ENCODE peak calls at places on chromosomes 11 and 22, in seven cellular contexts. N is SK-N-SH treated with all-trans-retinoic acid at 6 μM for 48 hours; R is sciatic nerve; Q is activated CD4-positive, alpha-beta T cell treated with anti-CD3 and anti-CD28 coated beads for 36 hours; L is left colon; B is activated CD8-positive, alpha-beta memory T cell treated with anti-CD3 and anti-CD28 coated beads, Interleukin-2, amount 10 ng/mL, durations not matched to agents 7 days and 5 days; K is HepG2. T is an unnamed sample.

GRCh38 chr11:20000393-20001134 is 159.7 kb downstream of the DBX1 start:
- ATAC-seq in R (peak; percentile 68), B (no peak), K (peak; percentile 74), N (no peak), L (peak; percentile 55), Q (no peak), T (no peak)

GRCh38 chr11:129287920-129288319 is 87.7 kb upstream of the BARX2 start:
- ATAC-seq in R (no peak), L (no peak), B (no peak), Q (no peak), N (no peak), K (no peak), T (no peak)

GRCh38 chr11:94104734-94105133 is 23.9 kb upstream of the PANX1 start:
- ATAC-seq in N (no peak), L (no peak), K (no peak), R (no peak), Q (no peak), B (no peak), T (no peak)

GRCh38 chr22:21735198-21736083 is at the start of gene YPEL1:
- ATAC-seq in K (peak; percentile 90), N (peak; percentile 94), Q (peak; percentile 95), L (peak; percentile 95), B (peak; percentile 95), R (peak; percentile 99), T (peak; percentile 97)

GRCh38 chr11:76823481-76824028 is 37.2 kb upstream of the ACER3 start:
- ATAC-seq in L (peak; percentile 81), R (peak; percentile 26), Q (no peak), N (no peak), B (no peak), K (no peak), T (no peak)

GRCh38 chr22:18121436-18122253 is 11.0 kb downstream of the TUBA8 start:
- ATAC-seq in K (peak; percentile 87), B (no peak), L (no peak), N (no peak), Q (no peak), R (no peak), T (no peak)

GRCh38 chr11:74932169-74932568 is 16.7 kb downstream of the XRRA1 start:
- ATAC-seq in B (peak; percentile 52), K (no peak), R (no peak), Q (peak; percentile 54), N (peak; percentile 46), L (no peak), T (no peak)

GRCh38 chr22:48868554-48868953 is 959.1 kb downstream of the BRD1 start:
- ATAC-seq in N (no peak), Q (no peak), L (no peak), R (no peak), K (no peak), B (no peak), T (no peak)

GRCh38 chr11:32851251-32851650 is 21.5 kb downstream of the PRRG4 start:
- ATAC-seq in L (no peak), B (no peak), R (no peak), K (no peak), Q (no peak), N (no peak), T (no peak)

T was measured in stimulated activated memory B cell treated with anti-CD40 and anti-IgM and Interleukin-4, amounts not matched to agents 10 μg/mL and 1 μg/mL and 100 μg/mL, for 72 hours.